ENCODE peak calls at places on chromosomes 11 and 22, in five cellular contexts. One of them, this sample, is unnamed. For H3K4me1, the result is how much of the 10 kb centered on the place peaks cover.

GRCh38 chr11:20158597-20159257 is 1.5 kb downstream of the DBX1 start:
- DNase-seq in cardiac muscle cell: peak
- DNase-seq in endodermal cell: peak
- DNase-seq in ovary: peak
- DNase-seq in CD8-positive, alpha-beta T cell: no peak
- DNase-seq in this sample: no peak

GRCh38 chr22:31692186-31692886 is 30.3 kb upstream of the PISD start:
- DNase-seq in endodermal cell: no peak
- DNase-seq in ovary: no peak
- DNase-seq in cardiac muscle cell: peak
- DNase-seq in CD8-positive, alpha-beta T cell: no peak
- DNase-seq in this sample: no peak

GRCh38 chr11:123525511-123525918 is 95.4 kb downstream of the GRAMD1B start:
- DNase-seq in ovary: no peak
- DNase-seq in CD8-positive, alpha-beta T cell: no peak
- DNase-seq in cardiac muscle cell: no peak
- DNase-seq in endodermal cell: no peak
- DNase-seq in this sample: no peak

GRCh38 chr11:2436521-2437031 is 7.7 kb downstream of the TRPM5 start:
- DNase-seq in endodermal cell: no peak
- DNase-seq in ovary: no peak
- DNase-seq in cardiac muscle cell: no peak
- DNase-seq in CD8-positive, alpha-beta T cell: no peak
- DNase-seq in this sample: no peak

GRCh38 chr11:61149624-61150615 is 11.3 kb downstream of the VPS37C start:
- DNase-seq in endodermal cell: peak
- DNase-seq in ovary: no peak
- DNase-seq in CD8-positive, alpha-beta T cell: no peak
- DNase-seq in cardiac muscle cell: peak
- DNase-seq in this sample: no peak

GRCh38 chr11:65915821-65916251 is 3.0 kb downstream of the C11orf68 start:
- DNase-seq in endodermal cell: peak
- DNase-seq in cardiac muscle cell: peak
- DNase-seq in ovary: peak
- DNase-seq in CD8-positive, alpha-beta T cell: no peak
- DNase-seq in this sample: peak

GRCh38 chr11:78351193-78351592 is 66.4 kb downstream of the GAB2 start:
- DNase-seq in cardiac muscle cell: no peak
- DNase-seq in ovary: no peak
- DNase-seq in CD8-positive, alpha-beta T cell: no peak
- DNase-seq in endodermal cell: no peak
- DNase-seq in this sample: no peak

GRCh38 chr11:2287102-2287501 is 14.6 kb downstream of the C11orf21 start:
- DNase-seq in endodermal cell: peak
- DNase-seq in ovary: peak
- DNase-seq in CD8-positive, alpha-beta T cell: no peak
- DNase-seq in cardiac muscle cell: no peak
- DNase-seq in this sample: no peak

GRCh38 chr11:44572884-44573283 is 7.4 kb downstream of the CD82 start:
- DNase-seq in ovary: no peak
- DNase-seq in cardiac muscle cell: no peak
- DNase-seq in endodermal cell: peak
- DNase-seq in CD8-positive, alpha-beta T cell: no peak
- DNase-seq in this sample: no peak

GRCh38 chr22:39526736-39527171 is 5.8 kb downstream of the RPS19BP1 start:
- DNase-seq in ovary: no peak
- DNase-seq in CD8-positive, alpha-beta T cell: no peak
- DNase-seq in endodermal cell: no peak
- DNase-seq in cardiac muscle cell: no peak
- DNase-seq in this sample: no peak

GRCh38 chr11:123707606-123708205 is 33.8 kb downstream of the ZNF202 start:
- DNase-seq in cardiac muscle cell: peak
- DNase-seq in endodermal cell: peak
- DNase-seq in ovary: peak
- DNase-seq in CD8-positive, alpha-beta T cell: peak
- DNase-seq in this sample: no peak

GRCh38 chr11:131511794-131512193 is 141.4 kb downstream of the NTM start:
- DNase-seq in endodermal cell: peak
- DNase-seq in ovary: no peak
- DNase-seq in cardiac muscle cell: peak
- DNase-seq in CD8-positive, alpha-beta T cell: no peak
- DNase-seq in this sample: no peak

GRCh38 chr11:124108158-124108557 is 7.1 kb upstream of the VWA5A start:
- DNase-seq in cardiac muscle cell: peak
- DNase-seq in endodermal cell: peak
- DNase-seq in CD8-positive, alpha-beta T cell: no peak
- DNase-seq in ovary: no peak
- DNase-seq in this sample: no peak

GRCh38 chr11:26730711-26731460 is 9.0 kb upstream of the SLC5A12 start:
- DNase-seq in endodermal cell: no peak
- DNase-seq in cardiac muscle cell: peak
- DNase-seq in CD8-positive, alpha-beta T cell: no peak
- DNase-seq in ovary: no peak
- DNase-seq in this sample: no peak

GRCh38 chr11:128522943-128523518 is 64.3 kb downstream of the ETS1 start:
- DNase-seq in CD8-positive, alpha-beta T cell: peak
- DNase-seq in cardiac muscle cell: no peak
- DNase-seq in ovary: no peak
- DNase-seq in endodermal cell: no peak
- DNase-seq in this sample: no peak

GRCh38 chr22:39932918-39933649 is 27.1 kb upstream of the TMA7B start:
- DNase-seq in ovary: no peak
- DNase-seq in CD8-positive, alpha-beta T cell: peak
- DNase-seq in endodermal cell: peak
- DNase-seq in cardiac muscle cell: peak
- DNase-seq in this sample: no peak

GRCh38 chr22:27576815-27577564 is 224.6 kb downstream of the MN1 start:
- DNase-seq in endodermal cell: no peak
- DNase-seq in cardiac muscle cell: peak
- DNase-seq in CD8-positive, alpha-beta T cell: no peak
- DNase-seq in ovary: no peak
- DNase-seq in this sample: no peak

GRCh38 chr22:19750666-19751490 is 9.7 kb upstream of the TBX1 start:
- DNase-seq in ovary: no peak
- DNase-seq in cardiac muscle cell: no peak
- DNase-seq in CD8-positive, alpha-beta T cell: no peak
- DNase-seq in endodermal cell: no peak
- DNase-seq in this sample: no peak

GRCh38 chr11:118619444-118620205 is 12.2 kb downstream of the PHLDB1 start:
- DNase-seq in CD8-positive, alpha-beta T cell: no peak
- DNase-seq in cardiac muscle cell: peak
- DNase-seq in endodermal cell: no peak
- DNase-seq in ovary: peak
- DNase-seq in this sample: peak

GRCh38 chr22:40452730-40453487 is 82.5 kb downstream of the SGSM3 start:
- DNase-seq in endodermal cell: no peak
- DNase-seq in CD8-positive, alpha-beta T cell: no peak
- DNase-seq in cardiac muscle cell: peak
- DNase-seq in ovary: no peak
- DNase-seq in this sample: no peak

GRCh38 chr11:114448749-114449484 is 9.7 kb downstream of the REXO2 start:
- DNase-seq in CD8-positive, alpha-beta T cell: no peak
- DNase-seq in ovary: no peak
- DNase-seq in cardiac muscle cell: no peak
- DNase-seq in endodermal cell: no peak
- DNase-seq in this sample: no peak

GRCh38 chr11:35364101-35364780 is 55.1 kb downstream of the SLC1A2 start:
- DNase-seq in cardiac muscle cell: peak
- DNase-seq in ovary: peak
- DNase-seq in endodermal cell: no peak
- DNase-seq in CD8-positive, alpha-beta T cell: no peak
- DNase-seq in this sample: peak

GRCh38 chr11:115672999-115673411 is 168.8 kb upstream of the CADM1 start:
- DNase-seq in ovary: no peak
- DNase-seq in CD8-positive, alpha-beta T cell: no peak
- DNase-seq in cardiac muscle cell: peak
- DNase-seq in endodermal cell: no peak
- DNase-seq in this sample: no peak

GRCh38 chr11:20451568-20451967 is 64.1 kb downstream of the PRMT3 start:
- DNase-seq in ovary: no peak
- DNase-seq in cardiac muscle cell: peak
- DNase-seq in endodermal cell: no peak
- DNase-seq in CD8-positive, alpha-beta T cell: no peak
- DNase-seq in this sample: no peak

GRCh38 chr22:22748297-22748743 is 103.9 kb downstream of the GGTLC2 start:
- DNase-seq in cardiac muscle cell: peak
- DNase-seq in endodermal cell: peak
- DNase-seq in ovary: peak
- DNase-seq in CD8-positive, alpha-beta T cell: peak
- DNase-seq in this sample: no peak

GRCh38 chr11:67504023-67504949 is 877 bp downstream of the PITPNM1 start:
- DNase-seq in cardiac muscle cell: peak
- DNase-seq in CD8-positive, alpha-beta T cell: peak
- DNase-seq in endodermal cell: peak
- DNase-seq in ovary: peak
- DNase-seq in this sample: no peak

GRCh38 chr22:34808618-34809017 is 257.3 kb upstream of the ISX start:
- DNase-seq in CD8-positive, alpha-beta T cell: no peak
- DNase-seq in endodermal cell: no peak
- DNase-seq in cardiac muscle cell: no peak
- DNase-seq in ovary: no peak
- DNase-seq in this sample: no peak

GRCh38 chr11:70581991-70582885 is 183.9 kb downstream of the CTTN start:
- DNase-seq in ovary: peak
- DNase-seq in endodermal cell: peak
- DNase-seq in cardiac muscle cell: no peak
- DNase-seq in CD8-positive, alpha-beta T cell: no peak
- DNase-seq in this sample: peak

GRCh38 chr22:37229805-37230672 is 14.0 kb downstream of the RAC2 start:
- DNase-seq in CD8-positive, alpha-beta T cell: peak
- DNase-seq in ovary: no peak
- DNase-seq in endodermal cell: no peak
- DNase-seq in cardiac muscle cell: peak
- DNase-seq in this sample: peak

GRCh38 chr11:27497284-27497866 is 9.2 kb downstream of the LIN7C start:
- DNase-seq in endodermal cell: no peak
- DNase-seq in CD8-positive, alpha-beta T cell: no peak
- DNase-seq in cardiac muscle cell: peak
- DNase-seq in ovary: no peak
- DNase-seq in this sample: no peak

GRCh38 chr22:39956932-39957664 is 3.1 kb upstream of the TMA7B start:
- DNase-seq in endodermal cell: no peak
- DNase-seq in cardiac muscle cell: no peak
- DNase-seq in ovary: no peak
- DNase-seq in CD8-positive, alpha-beta T cell: no peak
- DNase-seq in this sample: no peak

GRCh38 chr11:65425971-65426838 is 3.6 kb downstream of the NEAT1 start:
- DNase-seq in endodermal cell: no peak
- DNase-seq in cardiac muscle cell: peak
- DNase-seq in CD8-positive, alpha-beta T cell: no peak
- DNase-seq in ovary: no peak
- DNase-seq in this sample: no peak

GRCh38 chr11:34185926-34186841 is 80.8 kb downstream of the NAT10 start:
- DNase-seq in endodermal cell: no peak
- DNase-seq in CD8-positive, alpha-beta T cell: no peak
- DNase-seq in cardiac muscle cell: peak
- DNase-seq in ovary: no peak
- DNase-seq in this sample: no peak

GRCh38 chr11:9250139-9250582 is 15.0 kb downstream of the DENND5A start:
- DNase-seq in cardiac muscle cell: peak
- DNase-seq in CD8-positive, alpha-beta T cell: peak
- DNase-seq in endodermal cell: no peak
- DNase-seq in ovary: no peak
- DNase-seq in this sample: no peak

GRCh38 chr11:45603930-45604682 is 61.3 kb downstream of the CHST1 start:
- DNase-seq in cardiac muscle cell: peak
- DNase-seq in CD8-positive, alpha-beta T cell: no peak
- DNase-seq in ovary: no peak
- DNase-seq in endodermal cell: peak
- DNase-seq in this sample: no peak
- H3K4me1 ChIP-seq in cardiac muscle cell: under half
- H3K4me1 ChIP-seq in CD8-positive, alpha-beta T cell: under half
- H3K4me1 ChIP-seq in ovary: under half
- H3K4me1 ChIP-seq in endodermal cell: under half
- H3K4me1 ChIP-seq in this sample: under half

GRCh38 chr11:119676461-119677020 is 52.5 kb downstream of the NECTIN1 start:
- DNase-seq in endodermal cell: no peak
- DNase-seq in CD8-positive, alpha-beta T cell: no peak
- DNase-seq in ovary: no peak
- DNase-seq in cardiac muscle cell: peak
- DNase-seq in this sample: no peak
- H3K27ac ChIP-seq in endodermal cell: no peak
- H3K27ac ChIP-seq in CD8-positive, alpha-beta T cell: no peak
- H3K27ac ChIP-seq in ovary: no peak
- H3K27ac ChIP-seq in cardiac muscle cell: no peak
- H3K27ac ChIP-seq in this sample: no peak

GRCh38 chr11:110296226-110297081 is at the start of gene RDX:
- DNase-seq in ovary: peak
- DNase-seq in endodermal cell: peak
- DNase-seq in CD8-positive, alpha-beta T cell: peak
- DNase-seq in cardiac muscle cell: peak
- DNase-seq in this sample: peak
- TF ChIP-seq CTCF in ovary: peak
- TF ChIP-seq CTCF in endodermal cell: peak
- TF ChIP-seq CTCF in CD8-positive, alpha-beta T cell: no peak
- TF ChIP-seq CTCF in cardiac muscle cell: no peak
- TF ChIP-seq CTCF in this sample: peak

GRCh38 chr22:45026511-45026910 is 16.7 kb upstream of the PHF21B start:
- DNase-seq in CD8-positive, alpha-beta T cell: no peak
- DNase-seq in cardiac muscle cell: no peak
- DNase-seq in ovary: no peak
- DNase-seq in endodermal cell: no peak
- DNase-seq in this sample: no peak
- H3K4me1 ChIP-seq in CD8-positive, alpha-beta T cell: under half
- H3K4me1 ChIP-seq in cardiac muscle cell: under half
- H3K4me1 ChIP-seq in ovary: under half
- H3K4me1 ChIP-seq in endodermal cell: under half
- H3K4me1 ChIP-seq in this sample: under half

GRCh38 chr11:46335858-46336600 is 11.2 kb upstream of the DGKZ start:
- DNase-seq in ovary: no peak
- DNase-seq in cardiac muscle cell: no peak
- DNase-seq in CD8-positive, alpha-beta T cell: no peak
- DNase-seq in endodermal cell: peak
- DNase-seq in this sample: no peak
- H3K27ac ChIP-seq in ovary: no peak
- H3K27ac ChIP-seq in cardiac muscle cell: no peak
- H3K27ac ChIP-seq in CD8-positive, alpha-beta T cell: no peak
- H3K27ac ChIP-seq in endodermal cell: peak
- H3K27ac ChIP-seq in this sample: no peak

GRCh38 chr11:73945396-73945795 is 5.4 kb upstream of the DNAJB13 start:
- DNase-seq in ovary: no peak
- DNase-seq in CD8-positive, alpha-beta T cell: no peak
- DNase-seq in cardiac muscle cell: no peak
- DNase-seq in endodermal cell: no peak
- DNase-seq in this sample: no peak
- TF ChIP-seq CTCF in ovary: no peak
- TF ChIP-seq CTCF in CD8-positive, alpha-beta T cell: no peak
- TF ChIP-seq CTCF in cardiac muscle cell: no peak
- TF ChIP-seq CTCF in endodermal cell: no peak
- TF ChIP-seq CTCF in this sample: no peak